ENCODE peak calls at places on chromosomes 12 and 14, in nine cellular contexts. M is A549, R is GM23338, G is HCT116, D is HL-60, K is Panc1, L is HepG2, F is K562, P is GM12878. O is an unnamed sample.

GRCh38 chr12:95653761-95654546 is 102.7 kb upstream of the USP44 start:
- DNase-seq in D (no peak), M (peak; percentile 92), R (no peak), G (peak; percentile 13), L (peak; percentile 70), P (no peak), F (no peak), K (no peak), O (no peak)

GRCh38 chr12:102423447-102423846 is 56.9 kb downstream of the IGF1 start:
- DNase-seq in F (no peak), L (no peak), R (no peak), G (no peak), M (peak; percentile 42), P (no peak), D (no peak), K (no peak), O (no peak)

GRCh38 chr12:129753596-129753995 is 150.2 kb downstream of the TMEM132D start:
- DNase-seq in P (no peak), L (no peak), M (no peak), G (no peak), F (no peak), R (no peak), K (no peak), D (no peak), O (no peak)

GRCh38 chr14:75493580-75494130 is 28.6 kb upstream of the BATF start:
- DNase-seq in L (no peak), P (no peak), D (no peak), R (no peak), G (no peak), K (no peak), M (no peak), F (no peak), O (no peak)

GRCh38 chr14:93332032-93332852 is 594 bp downstream of the BTBD7 start:
- DNase-seq in F (peak; percentile 65), L (peak; percentile 40), G (no peak), P (no peak), R (peak; percentile 74), D (peak; percentile 27), K (no peak), M (peak; percentile 20), O (peak; percentile 85)

GRCh38 chr12:105076098-105076497 is 8.2 kb downstream of the ALDH1L2 start:
- DNase-seq in K (no peak), P (no peak), F (no peak), M (no peak), D (no peak), G (no peak), R (no peak), L (no peak), O (no peak)

GRCh38 chr12:6390084-6390799 is 6.3 kb downstream of the LTBR start:
- DNase-seq in M (no peak), G (no peak), P (no peak), K (no peak), R (no peak), L (no peak), F (no peak), D (no peak), O (no peak)

GRCh38 chr14:78752789-78753188 is 582.6 kb downstream of the NRXN3 start:
- DNase-seq in K (no peak), D (no peak), L (no peak), F (no peak), M (peak; percentile 6), G (no peak), R (no peak), P (no peak), O (no peak)

GRCh38 chr14:68979021-68979721 is at the start of gene ACTN1:
- DNase-seq in G (peak; percentile 89), K (peak; percentile 66), M (peak; percentile 96), D (peak; percentile 89), F (peak; percentile 95), R (peak; percentile 98), L (peak; percentile 94), P (peak; percentile 55), O (peak; percentile 98)

GRCh38 chr14:87503711-87504110 is 489.3 kb downstream of the GALC start:
- DNase-seq in F (no peak), P (no peak), G (no peak), R (peak; percentile 30), K (no peak), M (no peak), D (no peak), L (no peak), O (no peak)

GRCh38 chr14:92986254-92987147 is 63.6 kb downstream of the CHGA start:
- DNase-seq in P (no peak), G (no peak), K (no peak), D (no peak), M (peak; percentile 57), F (no peak), R (no peak), L (peak; percentile 92), O (peak; percentile 69)

GRCh38 chr12:90938451-90938850 is 16.5 kb downstream of the CCER1 start:
- DNase-seq in F (no peak), D (no peak), M (peak; percentile 23), G (no peak), R (no peak), K (no peak), L (no peak), P (no peak), O (no peak)

GRCh38 chr14:65052832-65053231 is 49.5 kb downstream of the MAX start:
- DNase-seq in G (no peak), L (no peak), D (no peak), F (no peak), M (no peak), K (no peak), P (no peak), R (no peak), O (no peak)
- TF ChIP-seq REST in G (no peak), L (no peak), D (no peak), F (no peak), M (no peak), K (no peak), P (no peak), R (no peak), O (no peak)

DNA sequence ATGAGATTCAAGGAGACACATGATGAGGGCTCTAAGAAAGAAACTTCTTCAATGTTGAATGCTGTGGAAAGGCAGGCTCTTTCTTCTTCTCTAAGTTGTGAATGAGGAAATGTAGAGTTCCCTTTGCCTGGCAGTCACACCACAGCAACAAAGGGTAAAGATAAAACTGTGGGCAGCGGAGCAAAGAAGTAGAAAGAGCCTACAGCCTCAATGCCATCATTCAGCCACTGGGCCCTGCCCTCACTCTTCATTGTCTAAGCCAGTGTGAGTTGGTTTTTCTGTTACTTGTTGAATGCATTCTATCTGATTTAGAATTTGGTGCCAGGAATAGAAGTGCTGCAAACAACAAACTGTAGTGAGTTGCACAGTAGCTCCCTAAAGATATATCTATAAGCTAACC is 12.2 kb downstream of the SDR9C7 start:
- DNase-seq in R (no peak), P (no peak), D (peak; percentile 54), L (no peak), F (no peak), G (no peak), K (no peak), M (no peak), O (no peak)
- TF ChIP-seq REST in R (no peak), P (no peak), D (no peak), L (no peak), F (no peak), G (no peak), K (no peak), M (no peak), O (no peak)

GRCh38 chr12:119694111-119694510 is 26.2 kb downstream of the PRKAB1 start:
- DNase-seq in G (no peak), M (no peak), L (no peak), P (no peak), K (no peak), R (no peak), D (no peak), F (no peak), O (no peak)

GRCh38 chr12:119695034-119695433 is 27.1 kb downstream of the PRKAB1 start:
- DNase-seq in M (peak; percentile 21), D (no peak), K (no peak), L (peak; percentile 23), P (no peak), G (no peak), R (peak; percentile 83), F (peak; percentile 33), O (peak; percentile 37)

GRCh38 chr12:119699199-119699765 is 31.3 kb downstream of the PRKAB1 start:
- DNase-seq in G (no peak), D (no peak), P (no peak), M (no peak), R (no peak), K (no peak), L (no peak), F (no peak), O (no peak)

GRCh38 chr12:119700078-119700477 is 32.1 kb downstream of the PRKAB1 start:
- DNase-seq in M (no peak), R (no peak), F (no peak), P (no peak), G (no peak), K (no peak), D (no peak), L (no peak), O (no peak)

DNA sequence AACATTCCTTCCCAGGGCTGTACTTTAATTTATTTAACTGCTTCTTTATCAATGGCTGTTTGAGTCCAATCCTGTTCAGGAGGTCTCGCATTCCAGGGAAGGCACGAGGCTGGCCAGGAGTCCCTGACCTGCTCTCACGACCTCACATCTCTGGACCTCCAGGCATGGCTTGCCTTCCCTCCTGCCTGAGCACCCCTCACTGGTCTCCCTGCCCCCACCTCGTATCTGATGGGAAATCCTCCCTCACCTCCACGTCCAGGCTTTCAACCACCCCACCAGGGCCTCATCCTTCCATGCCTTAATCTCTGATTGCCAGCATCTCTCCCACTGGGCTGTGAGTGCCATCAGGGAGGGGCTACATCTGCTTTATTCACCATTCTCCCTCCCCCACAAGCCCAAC is 29.0 kb downstream of the PRKAB1 start:
- DNase-seq in R (no peak), P (no peak), F (no peak), M (no peak), G (no peak), K (no peak), D (no peak), L (no peak), O (no peak)
- TF ChIP-seq REST in R (no peak), P (no peak), F (no peak), M (no peak), G (no peak), K (no peak), D (no peak), L (no peak), O (no peak)

DNA sequence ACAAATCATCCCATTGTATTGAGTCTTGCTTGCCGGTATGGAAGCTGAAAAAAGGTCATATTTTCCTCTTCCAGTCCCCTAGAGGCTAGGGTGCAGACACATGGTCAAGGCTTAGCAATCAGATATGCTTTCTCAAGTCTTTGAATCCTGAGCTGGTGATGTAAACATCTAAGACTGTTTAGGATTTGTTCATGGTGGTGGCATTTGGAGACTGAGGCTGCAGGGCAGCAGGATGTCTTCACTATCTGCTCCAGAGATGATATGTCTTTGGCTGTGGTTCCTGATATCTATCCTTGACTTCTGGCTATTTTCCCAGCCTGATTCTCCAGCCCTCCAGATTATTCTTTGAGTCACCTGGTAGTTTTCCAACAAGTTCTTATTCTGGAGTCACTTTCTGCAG is 50.5 kb upstream of the DACT1 start:
- DNase-seq in M (no peak), D (no peak), K (no peak), P (no peak), L (no peak), G (no peak), F (no peak), R (no peak), O (no peak)
- TF ChIP-seq REST in M (no peak), D (no peak), K (no peak), P (no peak), L (no peak), G (no peak), F (no peak), R (no peak), O (no peak)

O was measured in SK-N-SH.